ENCODE peak calls at places on chromosomes 12 and 14, in ten cellular contexts. N is stimulated activated effector memory CD8-positive, alpha-beta T cell treated with anti-CD3 and anti-CD28 coated beads, Interleukin-12 subunit alpha, Interleukin-12 subunit beta, amount 100 ng/mL, for 72 hours; R is stimulated activated naive CD8-positive, alpha-beta T cell treated with anti-CD3 and anti-CD28 coated beads, Interleukin-15, amount 100 ng/mL, for 72 hours; E is gastroesophageal sphincter; K is CD4-positive, CD25-positive, alpha-beta regulatory T cell; F is right cardiac atrium; X is lung; Y is heart right ventricle; L is activated T-helper 17 cell treated with anti-CD3 and anti-CD28 coated beads, Interleukin-2, amount 50 U/mL, for 72 hours; P is left lung. Q is an unnamed sample.

GRCh38 chr14:104774453-104775072 is 21.0 kb downstream of the AKT1 start:
- ATAC-seq in L (no peak), F (no peak), P (no peak), K (no peak), R (no peak), E (no peak), Y (no peak), X (no peak), N (no peak), Q (no peak)

GRCh38 chr14:58637040-58637390 is 747 bp upstream of the DACT1 start:
- ATAC-seq in P (peak), Y (no peak), E (no peak), X (no peak), N (no peak), R (peak), K (no peak), F (peak), L (peak), Q (no peak)

GRCh38 chr12:16560273-16560672 is 45.7 kb downstream of the LMO3 start:
- ATAC-seq in Y (no peak), F (no peak), X (no peak), E (no peak), P (no peak), N (no peak), R (no peak), L (no peak), K (no peak), Q (no peak)

GRCh38 chr14:101827286-101827685 is 65.8 kb downstream of the PPP2R5C start:
- ATAC-seq in F (no peak), X (no peak), Y (no peak), L (no peak), E (no peak), K (no peak), N (no peak), P (no peak), R (no peak), Q (no peak)

GRCh38 chr12:55330446-55330845 is at the start of gene OR6C3:
- ATAC-seq in R (no peak), X (no peak), L (no peak), E (no peak), Y (no peak), K (no peak), F (no peak), P (no peak), N (no peak), Q (no peak)

GRCh38 chr12:115072712-115073111 is 388.7 kb upstream of the TBX3 start:
- ATAC-seq in F (no peak), R (no peak), X (no peak), K (no peak), P (no peak), E (no peak), N (no peak), Y (no peak), L (no peak), Q (no peak)

GRCh38 chr14:98711453-98711852 is 560.5 kb downstream of the BCL11B start:
- ATAC-seq in X (no peak), L (peak), K (peak), Y (no peak), E (no peak), R (peak), N (peak), F (no peak), P (no peak), Q (no peak)

GRCh38 chr12:53782093-53782703 is 30.4 kb upstream of the CISTR start:
- ATAC-seq in Y (no peak), P (no peak), K (no peak), L (no peak), E (no peak), F (no peak), X (no peak), R (no peak), N (no peak), Q (no peak)

GRCh38 chr12:54417712-54418440 is 1.2 kb downstream of the ITGA5 start:
- ATAC-seq in F (peak), R (peak), X (no peak), K (no peak), Y (peak), N (no peak), E (no peak), L (no peak), P (peak), Q (no peak)

GRCh38 chr12:7046383-7047143 is 14.0 kb upstream of the C1S start:
- ATAC-seq in F (peak), P (no peak), K (no peak), Y (no peak), N (no peak), R (peak), E (no peak), X (no peak), L (no peak), Q (no peak)

GRCh38 chr14:35391388-35391710 is 13.2 kb downstream of the NFKBIA start:
- ATAC-seq in Y (no peak), E (no peak), L (peak), K (no peak), R (no peak), X (no peak), F (no peak), N (peak), P (no peak), Q (no peak)

GRCh38 chr12:83527700-83528281 is 841.1 kb downstream of the TMTC2 start:
- ATAC-seq in X (no peak), P (no peak), F (no peak), N (no peak), K (no peak), Y (no peak), L (no peak), E (no peak), R (no peak), Q (no peak)

GRCh38 chr14:100391777-100392176 is 68.6 kb downstream of the SLC25A47 start:
- ATAC-seq in K (no peak), E (no peak), L (no peak), X (no peak), Y (no peak), P (no peak), F (no peak), R (no peak), N (no peak), Q (no peak)

GRCh38 chr14:91728616-91729183 is 3.2 kb downstream of the CATSPERB start:
- ATAC-seq in E (no peak), N (no peak), K (no peak), R (peak), F (no peak), Y (no peak), P (no peak), L (peak), X (no peak), Q (no peak)